ENCODE peak calls at places on chromosomes 5 and 9, in four cellular contexts. One of them, this sample, is unnamed. For H3K27me3, the result is how much of the 10 kb centered on the place peaks cover.

GRCh38 chr9:12276451-12276850 is 416.7 kb upstream of the TYRP1 start:
- DNase-seq in BE2C: no peak
- DNase-seq in dorsolateral prefrontal cortex: no peak
- DNase-seq in transverse colon: no peak
- DNase-seq in this sample: no peak

GRCh38 chr9:134700636-134701350 is 59.2 kb downstream of the COL5A1 start:
- DNase-seq in BE2C: no peak
- DNase-seq in transverse colon: no peak
- DNase-seq in dorsolateral prefrontal cortex: no peak
- DNase-seq in this sample: no peak

GRCh38 chr5:60262576-60263295 is 369.2 kb upstream of the PDE4D start:
- DNase-seq in transverse colon: no peak
- DNase-seq in BE2C: no peak
- DNase-seq in dorsolateral prefrontal cortex: no peak
- DNase-seq in this sample: no peak

GRCh38 chr9:133341369-133342082 is 5.5 kb upstream of the SURF6 start:
- DNase-seq in transverse colon: peak
- DNase-seq in BE2C: no peak
- DNase-seq in dorsolateral prefrontal cortex: no peak
- DNase-seq in this sample: no peak

GRCh38 chr5:175517824-175518450 is 39.6 kb downstream of the SFXN1 start:
- DNase-seq in transverse colon: no peak
- DNase-seq in BE2C: no peak
- DNase-seq in dorsolateral prefrontal cortex: no peak
- DNase-seq in this sample: peak

GRCh38 chr9:116565986-116566385 is 121.1 kb upstream of the TRIM32 start:
- DNase-seq in BE2C: no peak
- DNase-seq in dorsolateral prefrontal cortex: no peak
- DNase-seq in transverse colon: no peak
- DNase-seq in this sample: no peak

GRCh38 chr5:173954671-173955605 is 34.0 kb upstream of the C5orf47 start:
- DNase-seq in dorsolateral prefrontal cortex: no peak
- DNase-seq in BE2C: no peak
- DNase-seq in transverse colon: no peak
- DNase-seq in this sample: peak

GRCh38 chr9:27750571-27750970 is 177.3 kb upstream of the C9orf72 start:
- DNase-seq in BE2C: no peak
- DNase-seq in dorsolateral prefrontal cortex: no peak
- DNase-seq in transverse colon: no peak
- DNase-seq in this sample: no peak

GRCh38 chr9:26882154-26882553 is 10.4 kb downstream of the CAAP1 start:
- DNase-seq in BE2C: no peak
- DNase-seq in transverse colon: no peak
- DNase-seq in dorsolateral prefrontal cortex: no peak
- DNase-seq in this sample: no peak

GRCh38 chr5:142324377-142324870 is 397 bp downstream of the SPRY4 start:
- DNase-seq in dorsolateral prefrontal cortex: peak
- DNase-seq in BE2C: no peak
- DNase-seq in transverse colon: no peak
- DNase-seq in this sample: no peak

GRCh38 chr5:42620579-42621216 is 135.9 kb upstream of the CCDC152 start:
- DNase-seq in dorsolateral prefrontal cortex: no peak
- DNase-seq in BE2C: no peak
- DNase-seq in transverse colon: no peak
- DNase-seq in this sample: no peak

GRCh38 chr9:91312717-91313325 is 48.9 kb downstream of the AUH start:
- DNase-seq in BE2C: peak
- DNase-seq in transverse colon: no peak
- DNase-seq in dorsolateral prefrontal cortex: no peak
- DNase-seq in this sample: no peak

GRCh38 chr5:7629559-7629958 is 221.4 kb downstream of the CFAP90 start:
- DNase-seq in transverse colon: no peak
- DNase-seq in BE2C: no peak
- DNase-seq in dorsolateral prefrontal cortex: no peak
- DNase-seq in this sample: no peak

GRCh38 chr9:123480096-123480495 is 124.1 kb downstream of the CRB2 start:
- DNase-seq in transverse colon: no peak
- DNase-seq in BE2C: no peak
- DNase-seq in dorsolateral prefrontal cortex: no peak
- DNase-seq in this sample: no peak

GRCh38 chr5:53114988-53115387 is 5.4 kb upstream of the MOCS2 start:
- DNase-seq in dorsolateral prefrontal cortex: no peak
- DNase-seq in transverse colon: no peak
- DNase-seq in BE2C: no peak
- DNase-seq in this sample: no peak
- TF ChIP-seq CTCF in dorsolateral prefrontal cortex: no peak
- TF ChIP-seq CTCF in transverse colon: no peak
- TF ChIP-seq CTCF in BE2C: peak
- TF ChIP-seq CTCF in this sample: peak

GRCh38 chr5:180072556-180072955 is 997 bp upstream of the RNF130 start:
- DNase-seq in transverse colon: no peak
- DNase-seq in dorsolateral prefrontal cortex: no peak
- DNase-seq in BE2C: no peak
- DNase-seq in this sample: no peak
- H3K4me3 ChIP-seq in transverse colon: no peak
- H3K4me3 ChIP-seq in dorsolateral prefrontal cortex: peak
- H3K4me3 ChIP-seq in BE2C: no peak
- H3K4me3 ChIP-seq in this sample: no peak

GRCh38 chr9:83800236-83801033 is 17.1 kb downstream of the GKAP1 start:
- DNase-seq in BE2C: no peak
- DNase-seq in transverse colon: no peak
- DNase-seq in dorsolateral prefrontal cortex: no peak
- DNase-seq in this sample: no peak
- H3K27me3 ChIP-seq in BE2C: under half
- H3K27me3 ChIP-seq in transverse colon: under half
- H3K27me3 ChIP-seq in dorsolateral prefrontal cortex: under half
- H3K27me3 ChIP-seq in this sample: under half

GRCh38 chr5:56692359-56693219 is 122.8 kb upstream of the MAP3K1 start:
- DNase-seq in transverse colon: no peak
- DNase-seq in BE2C: no peak
- DNase-seq in dorsolateral prefrontal cortex: no peak
- DNase-seq in this sample: no peak
- TF ChIP-seq CTCF in transverse colon: no peak
- TF ChIP-seq CTCF in BE2C: no peak
- TF ChIP-seq CTCF in dorsolateral prefrontal cortex: no peak
- TF ChIP-seq CTCF in this sample: no peak

DNA sequence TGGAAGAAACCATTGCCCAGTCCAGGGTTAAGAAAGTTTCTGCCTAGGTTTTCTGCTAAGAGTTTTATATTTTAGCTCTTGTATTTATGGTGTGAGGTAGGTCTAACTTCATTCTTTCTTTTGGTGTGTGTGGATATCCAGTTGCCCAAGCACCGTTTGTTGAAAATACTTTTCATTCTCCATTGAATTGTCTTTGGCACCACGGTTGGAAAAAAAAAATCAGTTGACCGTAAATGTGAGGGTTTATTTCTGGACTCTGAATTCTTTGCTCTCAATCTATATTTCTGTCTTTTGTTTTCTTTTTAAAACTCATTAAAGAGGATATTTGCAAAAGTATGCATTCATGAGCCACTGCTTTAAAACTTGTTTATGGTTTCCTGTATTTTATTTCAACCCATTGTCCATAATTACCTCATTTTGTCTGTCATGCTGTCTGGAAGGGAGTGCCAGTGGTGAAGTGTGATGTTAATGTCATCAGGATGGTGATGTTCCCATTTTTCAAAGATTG is 33.8 kb downstream of the HABP4 start:
- DNase-seq in BE2C: no peak
- DNase-seq in transverse colon: no peak
- DNase-seq in dorsolateral prefrontal cortex: no peak
- DNase-seq in this sample: no peak
- H3K4me3 ChIP-seq in BE2C: no peak
- H3K4me3 ChIP-seq in transverse colon: no peak
- H3K4me3 ChIP-seq in dorsolateral prefrontal cortex: no peak
- H3K4me3 ChIP-seq in this sample: no peak